ENCODE peak calls at places on chromosomes 5 and 9, in five cellular contexts. One of them, this sample, is unnamed.

GRCh38 chr5:172688735-172689572 is 47.9 kb downstream of the NEURL1B start:
- DNase-seq in RWPE1: peak
- DNase-seq in neural crest cell: no peak
- DNase-seq in epithelial cell of esophagus: peak
- DNase-seq in Calu3: peak
- DNase-seq in this sample: no peak

GRCh38 chr9:130156672-130157071 is 15.5 kb upstream of the NCS1 start:
- DNase-seq in RWPE1: no peak
- DNase-seq in neural crest cell: no peak
- DNase-seq in epithelial cell of esophagus: no peak
- DNase-seq in Calu3: peak
- DNase-seq in this sample: peak

GRCh38 chr5:157069949-157070348 is 11.0 kb upstream of the HAVCR1 start:
- DNase-seq in RWPE1: no peak
- DNase-seq in neural crest cell: no peak
- DNase-seq in epithelial cell of esophagus: no peak
- DNase-seq in Calu3: no peak
- DNase-seq in this sample: no peak

GRCh38 chr9:119556129-119556875 is 187.1 kb upstream of the BRINP1 start:
- DNase-seq in RWPE1: peak
- DNase-seq in neural crest cell: peak
- DNase-seq in epithelial cell of esophagus: peak
- DNase-seq in Calu3: peak
- DNase-seq in this sample: peak

GRCh38 chr9:136683755-136684154 is 3.5 kb downstream of the AGPAT2 start:
- DNase-seq in RWPE1: no peak
- DNase-seq in neural crest cell: no peak
- DNase-seq in epithelial cell of esophagus: no peak
- DNase-seq in Calu3: no peak
- DNase-seq in this sample: no peak

GRCh38 chr9:131500377-131500776 is 2.3 kb upstream of the POMT1 start:
- DNase-seq in RWPE1: peak
- DNase-seq in neural crest cell: no peak
- DNase-seq in epithelial cell of esophagus: peak
- DNase-seq in Calu3: no peak
- DNase-seq in this sample: no peak

GRCh38 chr9:124291801-124292396 is 34.1 kb downstream of the NEK6 start:
- DNase-seq in RWPE1: no peak
- DNase-seq in neural crest cell: no peak
- DNase-seq in epithelial cell of esophagus: no peak
- DNase-seq in Calu3: no peak
- DNase-seq in this sample: no peak

GRCh38 chr5:133993152-133993548 is 11.6 kb downstream of the VDAC1 start:
- DNase-seq in RWPE1: no peak
- DNase-seq in neural crest cell: no peak
- DNase-seq in epithelial cell of esophagus: peak
- DNase-seq in Calu3: no peak
- DNase-seq in this sample: no peak

GRCh38 chr5:168833936-168834335 is 254.8 kb upstream of the PANK3 start:
- DNase-seq in RWPE1: no peak
- DNase-seq in neural crest cell: no peak
- DNase-seq in epithelial cell of esophagus: no peak
- DNase-seq in Calu3: no peak
- DNase-seq in this sample: no peak

GRCh38 chr9:98121096-98121495 is 2.1 kb upstream of the TRIM14 start:
- DNase-seq in RWPE1: peak
- DNase-seq in neural crest cell: no peak
- DNase-seq in epithelial cell of esophagus: peak
- DNase-seq in Calu3: no peak
- DNase-seq in this sample: no peak

GRCh38 chr9:69809304-69809863 is 11.2 kb upstream of the CFAP95 start:
- DNase-seq in RWPE1: no peak
- DNase-seq in neural crest cell: no peak
- DNase-seq in epithelial cell of esophagus: peak
- DNase-seq in Calu3: no peak
- DNase-seq in this sample: peak
- TF ChIP-seq CTCF in RWPE1: no peak
- TF ChIP-seq CTCF in neural crest cell: peak
- TF ChIP-seq CTCF in epithelial cell of esophagus: peak
- TF ChIP-seq CTCF in Calu3: no peak
- TF ChIP-seq CTCF in this sample: peak

DNA sequence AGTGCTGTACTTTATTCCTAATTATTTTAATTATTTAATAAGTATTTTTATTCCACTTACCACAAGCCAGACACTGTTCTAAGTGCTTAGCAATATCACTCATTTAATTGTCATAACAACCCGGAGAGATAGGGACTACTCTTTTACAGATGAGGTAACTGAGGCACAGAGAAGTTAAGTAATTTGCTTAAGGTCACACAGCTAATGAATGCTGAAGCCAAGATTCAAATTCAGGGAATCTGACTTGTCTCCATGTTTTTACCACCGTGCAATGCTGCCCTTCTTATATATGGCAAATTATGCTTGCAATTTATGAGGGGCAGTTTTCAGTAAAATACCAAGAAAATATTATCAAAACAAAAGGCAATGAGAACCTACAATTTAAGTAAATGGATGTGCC is 168.4 kb upstream of the KIF2A start:
- DNase-seq in RWPE1: no peak
- DNase-seq in neural crest cell: no peak
- DNase-seq in epithelial cell of esophagus: no peak
- DNase-seq in Calu3: no peak
- DNase-seq in this sample: no peak
- TF ChIP-seq CTCF in RWPE1: no peak
- TF ChIP-seq CTCF in neural crest cell: no peak
- TF ChIP-seq CTCF in epithelial cell of esophagus: no peak
- TF ChIP-seq CTCF in Calu3: no peak
- TF ChIP-seq CTCF in this sample: no peak

DNA sequence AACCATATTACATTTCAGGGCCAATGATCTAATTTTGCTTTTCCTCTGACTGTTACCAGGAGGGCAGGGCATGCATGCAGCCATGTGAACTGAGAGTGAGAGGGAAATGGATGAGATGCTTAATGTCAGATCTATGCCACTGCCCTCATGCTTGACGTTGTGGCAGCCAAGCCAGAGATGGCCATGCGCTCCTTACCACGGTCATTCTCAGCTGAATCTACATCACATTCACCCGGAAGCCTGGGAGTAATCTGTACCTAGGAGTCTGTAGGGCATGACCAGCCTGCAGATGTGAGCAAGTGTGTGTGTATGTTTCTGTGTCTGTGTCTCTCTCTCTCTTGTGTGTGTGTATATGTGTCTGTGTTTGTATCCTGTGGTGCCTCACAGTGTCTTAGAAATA is 183.8 kb downstream of the KDM4C start:
- DNase-seq in RWPE1: no peak
- DNase-seq in neural crest cell: no peak
- DNase-seq in epithelial cell of esophagus: no peak
- DNase-seq in Calu3: no peak
- DNase-seq in this sample: no peak
- TF ChIP-seq CTCF in RWPE1: no peak
- TF ChIP-seq CTCF in neural crest cell: no peak
- TF ChIP-seq CTCF in epithelial cell of esophagus: no peak
- TF ChIP-seq CTCF in Calu3: no peak
- TF ChIP-seq CTCF in this sample: no peak

GRCh38 chr5:136028782-136029742 is at the start of gene TGFBI:
- DNase-seq in RWPE1: peak
- DNase-seq in neural crest cell: peak
- DNase-seq in epithelial cell of esophagus: peak
- DNase-seq in Calu3: peak
- DNase-seq in this sample: peak
- TF ChIP-seq CTCF in RWPE1: no peak
- TF ChIP-seq CTCF in neural crest cell: no peak
- TF ChIP-seq CTCF in epithelial cell of esophagus: no peak
- TF ChIP-seq CTCF in Calu3: peak
- TF ChIP-seq CTCF in this sample: no peak

GRCh38 chr9:120863833-120864232 is 13.2 kb downstream of the PHF19 start:
- DNase-seq in RWPE1: no peak
- DNase-seq in neural crest cell: no peak
- DNase-seq in epithelial cell of esophagus: no peak
- DNase-seq in Calu3: no peak
- DNase-seq in this sample: no peak
- TF ChIP-seq CTCF in RWPE1: no peak
- TF ChIP-seq CTCF in neural crest cell: no peak
- TF ChIP-seq CTCF in epithelial cell of esophagus: no peak
- TF ChIP-seq CTCF in Calu3: no peak
- TF ChIP-seq CTCF in this sample: peak

GRCh38 chr9:695252-695651 is 146.2 kb upstream of the DMRT1 start:
- DNase-seq in RWPE1: no peak
- DNase-seq in neural crest cell: no peak
- DNase-seq in epithelial cell of esophagus: no peak
- DNase-seq in Calu3: peak
- DNase-seq in this sample: no peak

GRCh38 chr9:698937-699336 is 142.6 kb upstream of the DMRT1 start:
- DNase-seq in RWPE1: no peak
- DNase-seq in neural crest cell: no peak
- DNase-seq in epithelial cell of esophagus: no peak
- DNase-seq in Calu3: no peak
- DNase-seq in this sample: no peak

GRCh38 chr9:694499-695154 is 146.9 kb upstream of the DMRT1 start:
- DNase-seq in RWPE1: peak
- DNase-seq in neural crest cell: no peak
- DNase-seq in epithelial cell of esophagus: peak
- DNase-seq in Calu3: peak
- DNase-seq in this sample: no peak

GRCh38 chr9:698276-698675 is 143.2 kb upstream of the DMRT1 start:
- DNase-seq in RWPE1: no peak
- DNase-seq in neural crest cell: no peak
- DNase-seq in epithelial cell of esophagus: peak
- DNase-seq in Calu3: no peak
- DNase-seq in this sample: no peak

GRCh38 chr9:696332-697090 is 145.0 kb upstream of the DMRT1 start:
- DNase-seq in RWPE1: peak
- DNase-seq in neural crest cell: no peak
- DNase-seq in epithelial cell of esophagus: peak
- DNase-seq in Calu3: peak
- DNase-seq in this sample: no peak
- TF ChIP-seq CTCF in RWPE1: no peak
- TF ChIP-seq CTCF in neural crest cell: no peak
- TF ChIP-seq CTCF in epithelial cell of esophagus: peak
- TF ChIP-seq CTCF in Calu3: no peak
- TF ChIP-seq CTCF in this sample: no peak

GRCh38 chr9:108780949-108781734 is 74.6 kb downstream of the ACTL7B start:
- DNase-seq in RWPE1: no peak
- DNase-seq in neural crest cell: no peak
- DNase-seq in epithelial cell of esophagus: peak
- DNase-seq in Calu3: no peak
- DNase-seq in this sample: no peak

GRCh38 chr9:108779506-108779905 is 76.3 kb downstream of the ACTL7B start:
- DNase-seq in RWPE1: no peak
- DNase-seq in neural crest cell: no peak
- DNase-seq in epithelial cell of esophagus: no peak
- DNase-seq in Calu3: no peak
- DNase-seq in this sample: no peak

GRCh38 chr9:108775901-108776306 is 79.9 kb downstream of the ACTL7B start:
- DNase-seq in RWPE1: no peak
- DNase-seq in neural crest cell: no peak
- DNase-seq in epithelial cell of esophagus: no peak
- DNase-seq in Calu3: no peak
- DNase-seq in this sample: peak

GRCh38 chr9:108776920-108777650 is 78.7 kb downstream of the ACTL7B start:
- DNase-seq in RWPE1: no peak
- DNase-seq in neural crest cell: no peak
- DNase-seq in epithelial cell of esophagus: peak
- DNase-seq in Calu3: peak
- DNase-seq in this sample: peak
- TF ChIP-seq CTCF in RWPE1: no peak
- TF ChIP-seq CTCF in neural crest cell: no peak
- TF ChIP-seq CTCF in epithelial cell of esophagus: peak
- TF ChIP-seq CTCF in Calu3: no peak
- TF ChIP-seq CTCF in this sample: peak

DNA sequence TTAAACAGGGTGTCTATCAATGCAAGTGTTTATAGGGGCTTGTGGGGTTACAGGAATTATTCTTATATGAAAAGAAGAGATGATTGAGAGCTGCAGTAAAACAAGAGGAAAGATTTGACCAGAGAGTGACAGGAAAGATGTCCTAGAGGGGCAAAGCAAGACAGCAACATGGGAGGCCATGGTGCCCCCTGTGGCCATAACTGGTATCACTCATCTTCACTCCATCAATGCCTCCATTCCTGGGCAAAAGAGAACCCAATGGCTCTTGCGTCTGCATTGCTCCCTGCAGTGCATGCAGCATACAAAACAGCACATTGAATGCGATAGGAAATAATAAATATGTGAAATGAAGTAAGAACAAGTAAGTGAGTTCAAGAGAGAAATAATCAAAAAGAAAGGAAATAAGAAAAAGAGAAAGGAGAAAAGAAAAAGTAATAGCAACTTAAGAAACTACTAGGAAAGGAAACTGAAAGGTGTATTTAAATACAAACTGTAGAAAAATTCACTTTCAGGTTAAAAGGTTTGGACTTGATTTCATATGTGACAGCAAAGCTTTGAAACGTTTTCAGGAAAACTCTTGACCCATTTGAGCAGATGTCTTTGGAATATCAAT is 206.6 kb downstream of the SEMA5A start:
- DNase-seq in RWPE1: no peak
- DNase-seq in neural crest cell: no peak
- DNase-seq in epithelial cell of esophagus: no peak
- DNase-seq in Calu3: no peak
- DNase-seq in this sample: peak
- TF ChIP-seq CTCF in RWPE1: peak
- TF ChIP-seq CTCF in neural crest cell: peak
- TF ChIP-seq CTCF in epithelial cell of esophagus: peak
- TF ChIP-seq CTCF in Calu3: peak
- TF ChIP-seq CTCF in this sample: peak

GRCh38 chr9:17148324-17148723 is 13.5 kb downstream of the CNTLN start:
- DNase-seq in RWPE1: no peak
- DNase-seq in neural crest cell: no peak
- DNase-seq in epithelial cell of esophagus: no peak
- DNase-seq in Calu3: no peak
- DNase-seq in this sample: no peak
- TF ChIP-seq CTCF in RWPE1: no peak
- TF ChIP-seq CTCF in neural crest cell: no peak
- TF ChIP-seq CTCF in epithelial cell of esophagus: no peak
- TF ChIP-seq CTCF in Calu3: no peak
- TF ChIP-seq CTCF in this sample: no peak

DNA sequence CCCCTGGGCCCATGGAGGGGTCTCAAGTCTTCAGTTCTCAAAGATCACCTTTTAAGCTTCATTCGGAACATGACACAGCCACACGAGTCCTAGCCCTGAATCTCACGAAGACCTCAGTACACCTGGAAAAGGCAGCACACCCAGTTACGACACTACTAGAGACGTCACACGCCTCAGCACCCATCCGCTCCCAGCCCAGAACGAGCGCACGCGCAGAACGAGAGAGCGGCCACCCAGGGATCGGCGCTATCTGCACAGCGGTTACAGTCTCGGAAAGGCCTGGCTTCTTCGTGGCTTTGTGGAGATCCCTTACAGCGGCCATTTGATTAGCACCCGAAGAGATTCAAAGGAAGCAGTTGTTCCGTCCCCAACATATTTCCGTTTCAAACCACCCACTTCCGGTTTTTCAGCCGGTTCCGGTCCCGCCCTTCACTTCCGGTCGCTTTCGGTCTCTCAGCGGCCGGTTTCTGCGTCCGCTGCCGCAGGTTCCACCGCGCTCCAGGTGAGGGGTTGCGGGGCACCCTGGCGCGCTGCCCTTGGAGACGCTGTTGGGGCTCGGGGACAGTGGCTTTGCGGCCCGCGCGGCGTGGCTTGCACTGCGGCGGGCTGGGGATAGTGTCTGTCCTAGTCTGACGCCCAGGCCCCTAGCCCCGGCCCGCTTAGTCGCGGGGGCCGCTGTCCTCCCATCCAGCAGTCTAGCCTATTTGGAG is at the start of gene UBLCP1:
- DNase-seq in RWPE1: peak
- DNase-seq in neural crest cell: peak
- DNase-seq in epithelial cell of esophagus: peak
- DNase-seq in Calu3: peak
- DNase-seq in this sample: peak
- TF ChIP-seq CTCF in RWPE1: no peak
- TF ChIP-seq CTCF in neural crest cell: no peak
- TF ChIP-seq CTCF in epithelial cell of esophagus: no peak
- TF ChIP-seq CTCF in Calu3: no peak
- TF ChIP-seq CTCF in this sample: no peak